ENCODE peak calls at places on chromosomes 1 and 21, in ten cellular contexts. One of them, this sample, is unnamed. For H3K27me3 and H3K9me3, the result is how much of the 10 kb centered on the place peaks cover.

GRCh38 chr1:239706245-239706892 is 320.0 kb downstream of the CHRM3 start:
- DNase-seq in vagina: no peak
- DNase-seq in left ventricle myocardium inferior: no peak
- DNase-seq in CD4-positive, CD25-positive, alpha-beta regulatory T cell: no peak
- DNase-seq in adrenal gland: no peak
- DNase-seq in CD8-positive, alpha-beta memory T cell: no peak
- DNase-seq in upper lobe of right lung: no peak
- DNase-seq in fibroblast of lung: no peak
- DNase-seq in aorta: no peak
- DNase-seq in heart right ventricle: no peak
- DNase-seq in this sample: no peak

GRCh38 chr1:219143735-219144134 is 29.9 kb upstream of the LYPLAL1 start:
- DNase-seq in vagina: no peak
- DNase-seq in left ventricle myocardium inferior: no peak
- DNase-seq in CD4-positive, CD25-positive, alpha-beta regulatory T cell: no peak
- DNase-seq in adrenal gland: no peak
- DNase-seq in CD8-positive, alpha-beta memory T cell: no peak
- DNase-seq in upper lobe of right lung: no peak
- DNase-seq in fibroblast of lung: peak
- DNase-seq in aorta: no peak
- DNase-seq in heart right ventricle: no peak
- DNase-seq in this sample: no peak

GRCh38 chr1:42950146-42950480 is 8.6 kb downstream of the SLC2A1 start:
- DNase-seq in vagina: no peak
- DNase-seq in left ventricle myocardium inferior: no peak
- DNase-seq in CD4-positive, CD25-positive, alpha-beta regulatory T cell: no peak
- DNase-seq in adrenal gland: no peak
- DNase-seq in CD8-positive, alpha-beta memory T cell: no peak
- DNase-seq in upper lobe of right lung: no peak
- DNase-seq in fibroblast of lung: peak
- DNase-seq in aorta: no peak
- DNase-seq in heart right ventricle: no peak
- DNase-seq in this sample: no peak

GRCh38 chr1:240613353-240614142 is 1.6 kb upstream of the GREM2 start:
- DNase-seq in vagina: no peak
- DNase-seq in left ventricle myocardium inferior: no peak
- DNase-seq in CD4-positive, CD25-positive, alpha-beta regulatory T cell: no peak
- DNase-seq in adrenal gland: no peak
- DNase-seq in CD8-positive, alpha-beta memory T cell: no peak
- DNase-seq in upper lobe of right lung: no peak
- DNase-seq in fibroblast of lung: no peak
- DNase-seq in aorta: no peak
- DNase-seq in heart right ventricle: no peak
- DNase-seq in this sample: no peak

GRCh38 chr1:156385534-156386031 is 16.6 kb downstream of the RHBG start:
- DNase-seq in vagina: no peak
- DNase-seq in left ventricle myocardium inferior: peak
- DNase-seq in CD4-positive, CD25-positive, alpha-beta regulatory T cell: peak
- DNase-seq in adrenal gland: peak
- DNase-seq in CD8-positive, alpha-beta memory T cell: peak
- DNase-seq in upper lobe of right lung: no peak
- DNase-seq in fibroblast of lung: peak
- DNase-seq in aorta: peak
- DNase-seq in heart right ventricle: peak
- DNase-seq in this sample: peak

GRCh38 chr1:53400761-53401379 is 58.3 kb upstream of the DMRTB1 start:
- DNase-seq in vagina: no peak
- DNase-seq in left ventricle myocardium inferior: no peak
- DNase-seq in CD4-positive, CD25-positive, alpha-beta regulatory T cell: no peak
- DNase-seq in adrenal gland: no peak
- DNase-seq in CD8-positive, alpha-beta memory T cell: no peak
- DNase-seq in upper lobe of right lung: no peak
- DNase-seq in fibroblast of lung: no peak
- DNase-seq in aorta: no peak
- DNase-seq in heart right ventricle: no peak
- DNase-seq in this sample: no peak

GRCh38 chr1:113545210-113545609 is 154.9 kb downstream of the MAGI3 start:
- DNase-seq in vagina: no peak
- DNase-seq in left ventricle myocardium inferior: no peak
- DNase-seq in CD4-positive, CD25-positive, alpha-beta regulatory T cell: no peak
- DNase-seq in adrenal gland: no peak
- DNase-seq in CD8-positive, alpha-beta memory T cell: no peak
- DNase-seq in upper lobe of right lung: no peak
- DNase-seq in fibroblast of lung: no peak
- DNase-seq in aorta: no peak
- DNase-seq in heart right ventricle: no peak
- DNase-seq in this sample: no peak

GRCh38 chr21:34737115-34737514 is 68.3 kb downstream of the CLIC6 start:
- DNase-seq in vagina: no peak
- DNase-seq in left ventricle myocardium inferior: no peak
- DNase-seq in CD4-positive, CD25-positive, alpha-beta regulatory T cell: no peak
- DNase-seq in adrenal gland: no peak
- DNase-seq in CD8-positive, alpha-beta memory T cell: no peak
- DNase-seq in upper lobe of right lung: no peak
- DNase-seq in fibroblast of lung: peak
- DNase-seq in aorta: no peak
- DNase-seq in heart right ventricle: no peak
- DNase-seq in this sample: no peak

GRCh38 chr1:45617618-45618017 is 6.2 kb downstream of the CCDC17 start:
- DNase-seq in vagina: no peak
- DNase-seq in left ventricle myocardium inferior: no peak
- DNase-seq in CD4-positive, CD25-positive, alpha-beta regulatory T cell: no peak
- DNase-seq in adrenal gland: no peak
- DNase-seq in CD8-positive, alpha-beta memory T cell: no peak
- DNase-seq in upper lobe of right lung: no peak
- DNase-seq in fibroblast of lung: peak
- DNase-seq in aorta: no peak
- DNase-seq in heart right ventricle: no peak
- DNase-seq in this sample: no peak

GRCh38 chr21:17613242-17613676 is 558 bp upstream of the BTG3 start:
- DNase-seq in vagina: no peak
- DNase-seq in left ventricle myocardium inferior: no peak
- DNase-seq in CD4-positive, CD25-positive, alpha-beta regulatory T cell: peak
- DNase-seq in adrenal gland: peak
- DNase-seq in CD8-positive, alpha-beta memory T cell: no peak
- DNase-seq in upper lobe of right lung: peak
- DNase-seq in fibroblast of lung: peak
- DNase-seq in aorta: peak
- DNase-seq in heart right ventricle: peak
- DNase-seq in this sample: peak

GRCh38 chr1:3945916-3946840 is 46.1 kb upstream of the C1orf174 start:
- DNase-seq in vagina: no peak
- DNase-seq in left ventricle myocardium inferior: no peak
- DNase-seq in CD4-positive, CD25-positive, alpha-beta regulatory T cell: no peak
- DNase-seq in adrenal gland: no peak
- DNase-seq in CD8-positive, alpha-beta memory T cell: no peak
- DNase-seq in upper lobe of right lung: no peak
- DNase-seq in fibroblast of lung: no peak
- DNase-seq in aorta: no peak
- DNase-seq in heart right ventricle: no peak
- DNase-seq in this sample: no peak
- H3K27me3 ChIP-seq in vagina: under half
- H3K27me3 ChIP-seq in left ventricle myocardium inferior: half or more
- H3K27me3 ChIP-seq in CD4-positive, CD25-positive, alpha-beta regulatory T cell: under half
- H3K27me3 ChIP-seq in adrenal gland: under half
- H3K27me3 ChIP-seq in CD8-positive, alpha-beta memory T cell: under half
- H3K27me3 ChIP-seq in upper lobe of right lung: under half
- H3K27me3 ChIP-seq in fibroblast of lung: under half
- H3K27me3 ChIP-seq in aorta: under half
- H3K27me3 ChIP-seq in heart right ventricle: under half
- H3K27me3 ChIP-seq in this sample: under half

GRCh38 chr1:174324493-174324892 is 123.3 kb upstream of the GPR52 start:
- DNase-seq in vagina: no peak
- DNase-seq in left ventricle myocardium inferior: no peak
- DNase-seq in CD4-positive, CD25-positive, alpha-beta regulatory T cell: no peak
- DNase-seq in adrenal gland: no peak
- DNase-seq in CD8-positive, alpha-beta memory T cell: no peak
- DNase-seq in upper lobe of right lung: no peak
- DNase-seq in fibroblast of lung: no peak
- DNase-seq in aorta: no peak
- DNase-seq in heart right ventricle: no peak
- DNase-seq in this sample: no peak
- H3K9me3 ChIP-seq in vagina: under half
- H3K9me3 ChIP-seq in left ventricle myocardium inferior: under half
- H3K9me3 ChIP-seq in CD4-positive, CD25-positive, alpha-beta regulatory T cell: under half
- H3K9me3 ChIP-seq in adrenal gland: under half
- H3K9me3 ChIP-seq in CD8-positive, alpha-beta memory T cell: under half
- H3K9me3 ChIP-seq in upper lobe of right lung: under half
- H3K9me3 ChIP-seq in fibroblast of lung: under half
- H3K9me3 ChIP-seq in aorta: under half
- H3K9me3 ChIP-seq in heart right ventricle: under half
- H3K9me3 ChIP-seq in this sample: under half

DNA sequence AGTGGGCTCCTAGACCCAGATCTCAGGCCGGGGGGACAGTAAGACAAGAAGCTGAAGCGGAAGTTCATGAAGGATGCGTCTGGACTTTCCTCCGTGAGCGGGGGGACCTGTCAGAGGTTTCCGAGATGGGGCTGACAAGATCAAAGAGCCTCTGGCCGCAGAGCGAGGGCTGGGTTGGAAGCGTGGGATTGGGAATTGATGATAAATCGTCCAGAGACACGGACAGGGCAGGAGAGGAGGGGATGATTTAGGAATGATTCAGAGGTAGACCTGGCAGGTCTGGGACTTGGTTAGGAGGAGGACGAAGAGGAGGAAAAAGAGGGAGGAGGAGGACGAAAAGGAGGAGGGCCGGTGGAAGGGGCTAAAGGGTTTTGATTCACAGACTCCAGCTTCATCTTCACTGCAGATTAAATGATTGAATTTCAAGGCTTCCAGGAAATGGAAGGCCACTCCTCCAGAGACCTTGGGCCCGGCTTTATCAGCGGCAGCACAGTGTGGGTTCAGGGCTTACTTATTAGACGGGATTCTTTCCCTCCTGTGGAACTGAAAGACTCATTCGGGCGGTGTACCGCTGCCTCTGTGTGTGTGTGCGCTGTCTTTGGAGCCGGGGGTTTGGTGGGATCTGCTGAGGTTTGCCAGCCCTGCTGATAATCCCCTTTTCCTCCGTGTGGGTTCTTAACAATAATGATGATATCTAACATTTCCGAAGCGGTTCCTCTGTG is 85.7 kb upstream of the SLC45A1 start:
- DNase-seq in vagina: peak
- DNase-seq in left ventricle myocardium inferior: no peak
- DNase-seq in CD4-positive, CD25-positive, alpha-beta regulatory T cell: no peak
- DNase-seq in adrenal gland: peak
- DNase-seq in CD8-positive, alpha-beta memory T cell: no peak
- DNase-seq in upper lobe of right lung: no peak
- DNase-seq in fibroblast of lung: peak
- DNase-seq in aorta: no peak
- DNase-seq in heart right ventricle: no peak
- DNase-seq in this sample: peak
- H3K4me3 ChIP-seq in vagina: no peak
- H3K4me3 ChIP-seq in left ventricle myocardium inferior: no peak
- H3K4me3 ChIP-seq in CD4-positive, CD25-positive, alpha-beta regulatory T cell: no peak
- H3K4me3 ChIP-seq in adrenal gland: no peak
- H3K4me3 ChIP-seq in CD8-positive, alpha-beta memory T cell: no peak
- H3K4me3 ChIP-seq in upper lobe of right lung: no peak
- H3K4me3 ChIP-seq in fibroblast of lung: no peak
- H3K4me3 ChIP-seq in aorta: no peak
- H3K4me3 ChIP-seq in heart right ventricle: no peak
- H3K4me3 ChIP-seq in this sample: no peak

DNA sequence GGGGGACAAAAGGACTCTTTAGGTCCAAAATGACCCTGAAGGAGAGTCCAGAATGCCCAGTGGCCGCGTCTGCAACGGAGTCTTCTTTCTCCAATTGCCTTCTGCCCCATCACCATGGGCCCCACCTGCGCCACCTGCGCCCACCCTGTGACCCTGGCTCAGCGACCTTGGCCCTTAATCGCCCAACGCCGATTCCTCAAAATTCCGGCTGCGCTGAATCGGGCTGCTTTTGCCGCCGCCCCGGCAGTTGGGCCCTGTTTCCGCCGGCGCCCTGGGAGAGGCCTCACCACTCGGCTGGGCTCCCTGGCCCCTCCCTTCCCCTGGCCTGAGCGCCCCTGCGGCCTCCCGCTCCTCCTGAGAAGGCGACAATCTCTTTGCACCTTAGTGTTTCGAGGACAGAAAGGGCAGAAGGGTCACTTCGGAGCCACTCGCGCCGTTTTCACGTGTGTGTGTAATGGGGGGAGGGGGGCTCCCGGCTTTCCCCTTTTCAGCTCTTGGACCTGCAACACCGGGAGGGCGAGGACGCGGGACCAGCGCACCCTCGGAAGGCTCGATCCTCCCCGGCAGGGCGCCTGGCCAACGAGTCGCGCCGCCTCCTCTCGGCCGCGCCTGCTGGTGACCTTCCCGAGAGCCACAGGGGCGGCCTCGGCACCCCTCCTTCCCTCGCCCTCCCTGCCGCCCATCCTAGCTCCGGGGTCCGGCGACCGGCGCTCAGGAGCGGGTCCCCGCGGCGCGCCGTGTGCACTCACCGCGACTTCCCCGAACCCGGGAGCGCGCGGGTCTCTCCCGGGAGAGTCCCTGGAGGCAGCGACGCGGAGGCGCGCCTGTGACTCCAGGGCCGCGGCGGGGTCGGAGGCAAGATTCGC is 522 bp upstream of the SIM2 start:
- DNase-seq in vagina: no peak
- DNase-seq in left ventricle myocardium inferior: no peak
- DNase-seq in CD4-positive, CD25-positive, alpha-beta regulatory T cell: no peak
- DNase-seq in adrenal gland: no peak
- DNase-seq in CD8-positive, alpha-beta memory T cell: no peak
- DNase-seq in upper lobe of right lung: peak
- DNase-seq in fibroblast of lung: no peak
- DNase-seq in aorta: peak
- DNase-seq in heart right ventricle: no peak
- DNase-seq in this sample: no peak
- H3K27me3 ChIP-seq in vagina: half or more
- H3K27me3 ChIP-seq in left ventricle myocardium inferior: half or more
- H3K27me3 ChIP-seq in CD4-positive, CD25-positive, alpha-beta regulatory T cell: under half
- H3K27me3 ChIP-seq in adrenal gland: half or more
- H3K27me3 ChIP-seq in CD8-positive, alpha-beta memory T cell: half or more
- H3K27me3 ChIP-seq in upper lobe of right lung: half or more
- H3K27me3 ChIP-seq in fibroblast of lung: half or more
- H3K27me3 ChIP-seq in aorta: under half
- H3K27me3 ChIP-seq in heart right ventricle: half or more
- H3K27me3 ChIP-seq in this sample: half or more

GRCh38 chr21:40620386-40621145 is 226.4 kb downstream of the DSCAM start:
- DNase-seq in vagina: no peak
- DNase-seq in left ventricle myocardium inferior: no peak
- DNase-seq in CD4-positive, CD25-positive, alpha-beta regulatory T cell: no peak
- DNase-seq in adrenal gland: no peak
- DNase-seq in CD8-positive, alpha-beta memory T cell: no peak
- DNase-seq in upper lobe of right lung: no peak
- DNase-seq in fibroblast of lung: peak
- DNase-seq in aorta: no peak
- DNase-seq in heart right ventricle: no peak
- DNase-seq in this sample: no peak
- H3K9me3 ChIP-seq in vagina: under half
- H3K9me3 ChIP-seq in left ventricle myocardium inferior: under half
- H3K9me3 ChIP-seq in CD4-positive, CD25-positive, alpha-beta regulatory T cell: under half
- H3K9me3 ChIP-seq in adrenal gland: under half
- H3K9me3 ChIP-seq in CD8-positive, alpha-beta memory T cell: under half
- H3K9me3 ChIP-seq in upper lobe of right lung: under half
- H3K9me3 ChIP-seq in fibroblast of lung: under half
- H3K9me3 ChIP-seq in aorta: under half
- H3K9me3 ChIP-seq in heart right ventricle: under half
- H3K9me3 ChIP-seq in this sample: under half

GRCh38 chr1:242691603-242691945 is 167.1 kb upstream of the PLD5 start:
- DNase-seq in vagina: no peak
- DNase-seq in left ventricle myocardium inferior: no peak
- DNase-seq in CD4-positive, CD25-positive, alpha-beta regulatory T cell: no peak
- DNase-seq in adrenal gland: no peak
- DNase-seq in CD8-positive, alpha-beta memory T cell: no peak
- DNase-seq in upper lobe of right lung: no peak
- DNase-seq in fibroblast of lung: no peak
- DNase-seq in aorta: no peak
- DNase-seq in heart right ventricle: no peak
- DNase-seq in this sample: no peak
- H3K4me3 ChIP-seq in vagina: no peak
- H3K4me3 ChIP-seq in left ventricle myocardium inferior: no peak
- H3K4me3 ChIP-seq in CD4-positive, CD25-positive, alpha-beta regulatory T cell: no peak
- H3K4me3 ChIP-seq in adrenal gland: no peak
- H3K4me3 ChIP-seq in CD8-positive, alpha-beta memory T cell: no peak
- H3K4me3 ChIP-seq in upper lobe of right lung: no peak
- H3K4me3 ChIP-seq in fibroblast of lung: no peak
- H3K4me3 ChIP-seq in aorta: no peak
- H3K4me3 ChIP-seq in heart right ventricle: no peak
- H3K4me3 ChIP-seq in this sample: no peak

This sample was measured in small intestine.